ENCODE peak calls at places on chromosome 9, in six cellular contexts. One of them, this sample, is unnamed.

GRCh38 chr9:13351768-13352386 is 72.4 kb upstream of the MPDZ start:
- DNase-seq in Karpas-422: peak
- DNase-seq in GM23248: peak
- DNase-seq in K562: peak
- DNase-seq in neural progenitor cell: peak
- DNase-seq in astrocyte: peak
- DNase-seq in this sample: no peak

GRCh38 chr9:38662763-38663593 is 42.6 kb upstream of the ANKRD18A start:
- DNase-seq in neural progenitor cell: peak
- DNase-seq in K562: no peak
- DNase-seq in GM23248: no peak
- DNase-seq in astrocyte: no peak
- DNase-seq in Karpas-422: no peak
- DNase-seq in this sample: no peak

GRCh38 chr9:29203216-29203930 is 1630.1 kb upstream of the C9orf72 start:
- DNase-seq in Karpas-422: no peak
- DNase-seq in astrocyte: no peak
- DNase-seq in GM23248: no peak
- DNase-seq in neural progenitor cell: no peak
- DNase-seq in K562: no peak
- DNase-seq in this sample: no peak

GRCh38 chr9:117625154-117625553 is 79.0 kb upstream of the TLR4 start:
- DNase-seq in GM23248: no peak
- DNase-seq in Karpas-422: no peak
- DNase-seq in astrocyte: no peak
- DNase-seq in neural progenitor cell: no peak
- DNase-seq in K562: no peak
- DNase-seq in this sample: no peak

GRCh38 chr9:20292002-20292401 is 330.3 kb downstream of the MLLT3 start:
- DNase-seq in Karpas-422: no peak
- DNase-seq in neural progenitor cell: no peak
- DNase-seq in astrocyte: peak
- DNase-seq in GM23248: peak
- DNase-seq in K562: no peak
- DNase-seq in this sample: no peak

GRCh38 chr9:127746959-127747569 is 12.0 kb upstream of the TOR2A start:
- DNase-seq in GM23248: no peak
- DNase-seq in K562: no peak
- DNase-seq in Karpas-422: no peak
- DNase-seq in astrocyte: no peak
- DNase-seq in neural progenitor cell: no peak
- DNase-seq in this sample: no peak

GRCh38 chr9:130500340-130500771 is 55.6 kb downstream of the ASS1 start:
- DNase-seq in GM23248: no peak
- DNase-seq in neural progenitor cell: no peak
- DNase-seq in Karpas-422: no peak
- DNase-seq in astrocyte: no peak
- DNase-seq in K562: no peak
- DNase-seq in this sample: no peak

GRCh38 chr9:35756743-35757526 is 2.9 kb upstream of the MSMP start:
- DNase-seq in GM23248: peak
- DNase-seq in neural progenitor cell: peak
- DNase-seq in Karpas-422: peak
- DNase-seq in K562: peak
- DNase-seq in astrocyte: no peak
- DNase-seq in this sample: peak

GRCh38 chr9:122036988-122037387 is 56.1 kb downstream of the TTLL11 start:
- DNase-seq in GM23248: peak
- DNase-seq in neural progenitor cell: no peak
- DNase-seq in K562: no peak
- DNase-seq in astrocyte: peak
- DNase-seq in Karpas-422: no peak
- DNase-seq in this sample: no peak

GRCh38 chr9:14361074-14361473 is 47.1 kb upstream of the NFIB start:
- DNase-seq in neural progenitor cell: no peak
- DNase-seq in astrocyte: no peak
- DNase-seq in K562: no peak
- DNase-seq in GM23248: peak
- DNase-seq in Karpas-422: no peak
- DNase-seq in this sample: no peak

GRCh38 chr9:87201316-87201715 is 254.0 kb upstream of the GAS1 start:
- DNase-seq in astrocyte: peak
- DNase-seq in GM23248: peak
- DNase-seq in neural progenitor cell: no peak
- DNase-seq in Karpas-422: no peak
- DNase-seq in K562: no peak
- DNase-seq in this sample: no peak
- H3K4me2 ChIP-seq in astrocyte: peak
- H3K4me2 ChIP-seq in GM23248: peak
- H3K4me2 ChIP-seq in neural progenitor cell: no peak
- H3K4me2 ChIP-seq in Karpas-422: no peak
- H3K4me2 ChIP-seq in K562: no peak
- H3K4me2 ChIP-seq in this sample: no peak

GRCh38 chr9:16579872-16580432 is 290.5 kb downstream of the BNC2 start:
- DNase-seq in Karpas-422: no peak
- DNase-seq in astrocyte: no peak
- DNase-seq in K562: no peak
- DNase-seq in GM23248: no peak
- DNase-seq in neural progenitor cell: no peak
- DNase-seq in this sample: no peak
- H2AFZ ChIP-seq in Karpas-422: no peak
- H2AFZ ChIP-seq in astrocyte: no peak
- H2AFZ ChIP-seq in K562: no peak
- H2AFZ ChIP-seq in GM23248: no peak
- H2AFZ ChIP-seq in neural progenitor cell: no peak
- H2AFZ ChIP-seq in this sample: no peak

GRCh38 chr9:112061152-112061740 is 113.9 kb downstream of the SUSD1 start:
- DNase-seq in Karpas-422: peak
- DNase-seq in K562: peak
- DNase-seq in neural progenitor cell: no peak
- DNase-seq in GM23248: peak
- DNase-seq in astrocyte: peak
- DNase-seq in this sample: peak
- H3K4me2 ChIP-seq in Karpas-422: no peak
- H3K4me2 ChIP-seq in K562: peak
- H3K4me2 ChIP-seq in neural progenitor cell: no peak
- H3K4me2 ChIP-seq in GM23248: peak
- H3K4me2 ChIP-seq in astrocyte: peak
- H3K4me2 ChIP-seq in this sample: no peak

DNA sequence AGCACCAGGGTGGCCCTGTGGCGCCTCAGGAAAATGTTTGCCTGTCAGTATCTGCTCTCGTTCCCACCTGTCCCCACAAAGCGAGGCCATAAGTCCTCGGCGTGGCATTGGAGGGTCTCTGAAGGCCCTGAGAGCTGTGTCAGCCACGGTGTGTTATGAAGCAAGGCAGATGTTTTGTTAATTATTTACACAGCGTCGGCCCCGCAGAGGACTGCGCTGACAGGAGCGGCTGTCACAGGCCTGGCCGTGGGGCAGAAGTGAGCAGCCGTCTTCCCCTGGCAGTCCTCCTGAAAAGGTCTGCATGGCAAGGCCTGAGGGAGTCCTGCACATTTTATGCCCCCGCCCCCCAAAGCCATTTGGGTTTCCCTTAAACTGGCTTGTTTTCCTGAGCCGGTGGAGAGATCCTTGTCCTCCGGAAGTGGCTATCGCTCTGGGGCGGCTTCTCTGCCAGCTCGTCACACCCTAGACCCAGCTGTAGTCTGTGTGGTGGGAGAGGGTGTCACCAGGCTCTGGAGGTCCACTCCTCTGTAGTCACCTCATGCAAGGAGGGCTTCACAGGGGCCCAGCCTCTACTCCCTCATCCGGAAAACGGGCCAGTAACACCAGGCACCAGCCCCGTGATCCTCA is 6.2 kb downstream of the NEK6 start:
- DNase-seq in astrocyte: no peak
- DNase-seq in Karpas-422: peak
- DNase-seq in K562: no peak
- DNase-seq in neural progenitor cell: no peak
- DNase-seq in GM23248: no peak
- DNase-seq in this sample: no peak
- H2AFZ ChIP-seq in astrocyte: no peak
- H2AFZ ChIP-seq in Karpas-422: no peak
- H2AFZ ChIP-seq in K562: no peak
- H2AFZ ChIP-seq in neural progenitor cell: no peak
- H2AFZ ChIP-seq in GM23248: no peak
- H2AFZ ChIP-seq in this sample: no peak

GRCh38 chr9:115413304-115413703 is 295.3 kb upstream of the TNC start:
- DNase-seq in astrocyte: no peak
- DNase-seq in Karpas-422: no peak
- DNase-seq in GM23248: no peak
- DNase-seq in K562: no peak
- DNase-seq in neural progenitor cell: no peak
- DNase-seq in this sample: no peak

GRCh38 chr9:115413766-115414382 is 295.9 kb upstream of the TNC start:
- DNase-seq in Karpas-422: no peak
- DNase-seq in neural progenitor cell: no peak
- DNase-seq in astrocyte: no peak
- DNase-seq in K562: no peak
- DNase-seq in GM23248: peak
- DNase-seq in this sample: no peak

GRCh38 chr9:115411516-115411915 is 293.6 kb upstream of the TNC start:
- DNase-seq in astrocyte: peak
- DNase-seq in GM23248: peak
- DNase-seq in neural progenitor cell: no peak
- DNase-seq in Karpas-422: no peak
- DNase-seq in K562: no peak
- DNase-seq in this sample: no peak

GRCh38 chr9:115414561-115414960 is 296.6 kb upstream of the TNC start:
- DNase-seq in astrocyte: no peak
- DNase-seq in neural progenitor cell: no peak
- DNase-seq in GM23248: no peak
- DNase-seq in K562: no peak
- DNase-seq in Karpas-422: no peak
- DNase-seq in this sample: no peak

DNA sequence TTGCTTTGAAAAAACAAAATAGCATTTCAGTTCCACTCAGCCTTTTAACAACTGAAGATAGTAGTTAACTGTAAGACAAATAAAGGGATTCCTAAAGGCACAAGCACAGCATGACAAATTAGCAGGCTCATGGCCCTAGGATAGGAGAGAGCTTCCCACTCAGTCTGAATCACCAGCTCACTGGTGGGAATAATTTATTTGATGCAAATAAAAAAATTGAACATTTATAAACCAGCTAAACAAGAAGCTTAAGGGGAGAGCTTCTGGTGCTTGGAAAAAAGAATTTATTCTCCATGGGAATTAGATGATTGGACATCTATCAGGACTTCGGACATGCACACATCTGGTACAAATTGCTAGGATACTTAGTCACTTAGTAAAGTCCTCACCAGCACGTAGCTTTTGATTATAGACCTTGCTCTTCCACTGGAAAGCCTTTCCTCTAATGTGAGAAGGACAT is 294.1 kb upstream of the TNC start:
- DNase-seq in astrocyte: peak
- DNase-seq in K562: no peak
- DNase-seq in neural progenitor cell: no peak
- DNase-seq in Karpas-422: no peak
- DNase-seq in GM23248: peak
- DNase-seq in this sample: no peak
- H3K4me2 ChIP-seq in astrocyte: peak
- H3K4me2 ChIP-seq in K562: no peak
- H3K4me2 ChIP-seq in neural progenitor cell: no peak
- H3K4me2 ChIP-seq in Karpas-422: no peak
- H3K4me2 ChIP-seq in GM23248: peak
- H3K4me2 ChIP-seq in this sample: no peak

GRCh38 chr9:134855231-134855899 is 25.2 kb upstream of the FCN2 start:
- DNase-seq in astrocyte: no peak
- DNase-seq in neural progenitor cell: no peak
- DNase-seq in K562: no peak
- DNase-seq in Karpas-422: no peak
- DNase-seq in GM23248: no peak
- DNase-seq in this sample: no peak
- H2AFZ ChIP-seq in astrocyte: no peak
- H2AFZ ChIP-seq in neural progenitor cell: no peak
- H2AFZ ChIP-seq in K562: no peak
- H2AFZ ChIP-seq in Karpas-422: no peak
- H2AFZ ChIP-seq in GM23248: no peak
- H2AFZ ChIP-seq in this sample: no peak

GRCh38 chr9:72292184-72292787 is 72.7 kb downstream of the ZFAND5 start:
- DNase-seq in GM23248: peak
- DNase-seq in neural progenitor cell: peak
- DNase-seq in Karpas-422: peak
- DNase-seq in astrocyte: peak
- DNase-seq in K562: no peak
- DNase-seq in this sample: no peak
- H3K4me2 ChIP-seq in GM23248: peak
- H3K4me2 ChIP-seq in neural progenitor cell: no peak
- H3K4me2 ChIP-seq in Karpas-422: no peak
- H3K4me2 ChIP-seq in astrocyte: peak
- H3K4me2 ChIP-seq in K562: no peak
- H3K4me2 ChIP-seq in this sample: peak

GRCh38 chr9:72674961-72675360 is 153.6 kb downstream of the TMC1 start:
- DNase-seq in GM23248: no peak
- DNase-seq in astrocyte: peak
- DNase-seq in neural progenitor cell: no peak
- DNase-seq in K562: no peak
- DNase-seq in Karpas-422: no peak
- DNase-seq in this sample: no peak

GRCh38 chr9:72680593-72681317 is 159.3 kb downstream of the TMC1 start:
- DNase-seq in GM23248: no peak
- DNase-seq in astrocyte: no peak
- DNase-seq in K562: no peak
- DNase-seq in Karpas-422: no peak
- DNase-seq in neural progenitor cell: peak
- DNase-seq in this sample: no peak

DNA sequence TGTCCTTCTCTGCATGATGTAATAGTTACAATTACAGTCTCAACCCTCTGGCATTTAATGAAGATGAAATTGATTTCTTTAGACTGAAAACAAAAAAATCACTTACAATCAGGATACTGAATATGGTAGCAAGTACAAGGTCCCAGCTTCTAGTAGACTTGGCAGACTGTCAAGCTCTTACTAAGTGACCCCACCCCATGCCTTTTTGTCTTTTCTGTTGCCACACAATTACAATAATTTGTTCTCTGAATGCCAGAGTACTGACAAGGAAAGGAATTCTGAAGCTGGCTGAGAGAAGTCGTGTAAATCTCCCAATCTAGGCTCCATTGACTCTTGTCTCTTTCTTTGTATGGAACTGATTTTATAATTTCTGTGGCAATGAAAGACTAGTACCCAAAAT is 154.2 kb downstream of the TMC1 start:
- DNase-seq in neural progenitor cell: no peak
- DNase-seq in K562: no peak
- DNase-seq in GM23248: peak
- DNase-seq in astrocyte: peak
- DNase-seq in Karpas-422: no peak
- DNase-seq in this sample: peak
- H2AFZ ChIP-seq in neural progenitor cell: no peak
- H2AFZ ChIP-seq in K562: no peak
- H2AFZ ChIP-seq in GM23248: peak
- H2AFZ ChIP-seq in astrocyte: no peak
- H2AFZ ChIP-seq in Karpas-422: no peak
- H2AFZ ChIP-seq in this sample: no peak

This sample was measured in PC-9.